ENCODE peak calls at places on chromosomes 16 and 17, in seven cellular contexts. S is lower lobe of right lung; M is GM23248; C is colonic mucosa; L is CD8-positive, alpha-beta memory T cell; F is body of pancreas; D is A673. N is an unnamed sample.
A peak's percentile ranks its signal among the peaks of the same experiment; 100 is the strongest.

GRCh38 chr17:72297326-72298115 is 176.7 kb downstream of the SOX9 start:
- DNase-seq in D (peak; percentile 62), M (peak; percentile 71), L (no peak), C (no peak), F (no peak), S (no peak), N (no peak)

GRCh38 chr17:19579867-19580565 is 46.4 kb downstream of the SLC47A1 start:
- DNase-seq in S (peak; percentile 49), M (peak; percentile 60), C (no peak), F (no peak), D (peak; percentile 19), L (no peak), N (no peak)

GRCh38 chr17:44916781-44917241 is 1.5 kb upstream of the GFAP start:
- DNase-seq in M (peak; percentile 71), L (no peak), D (no peak), F (peak; percentile 81), C (no peak), S (peak; percentile 50), N (no peak)

GRCh38 chr16:87229230-87230192 is 87.7 kb downstream of the C16orf95 start:
- DNase-seq in L (no peak), C (no peak), S (no peak), D (no peak), M (no peak), F (no peak), N (no peak)

GRCh38 chr17:34797724-34798123 is 163.5 kb downstream of the CCT6B start:
- DNase-seq in D (peak; percentile 27), S (no peak), L (no peak), M (peak; percentile 47), C (no peak), F (no peak), N (no peak)

GRCh38 chr17:18117974-18118632 is 9.5 kb downstream of the MYO15A start:
- DNase-seq in D (no peak), S (no peak), C (no peak), F (no peak), M (no peak), L (no peak), N (no peak)

GRCh38 chr17:35973333-35974260 is 7.7 kb downstream of the CCL16 start:
- DNase-seq in L (no peak), F (peak; percentile 31), C (peak; percentile 30), D (no peak), S (no peak), M (peak; percentile 36), N (no peak)

GRCh38 chr16:25063102-25063501 is 47.9 kb upstream of the ARHGAP17 start:
- DNase-seq in L (no peak), S (no peak), M (no peak), D (no peak), F (no peak), C (no peak), N (no peak)

GRCh38 chr17:4764612-4765011 is 7.1 kb upstream of the TM4SF5 start:
- DNase-seq in L (no peak), M (no peak), F (no peak), C (no peak), D (no peak), S (no peak), N (no peak)

DNA sequence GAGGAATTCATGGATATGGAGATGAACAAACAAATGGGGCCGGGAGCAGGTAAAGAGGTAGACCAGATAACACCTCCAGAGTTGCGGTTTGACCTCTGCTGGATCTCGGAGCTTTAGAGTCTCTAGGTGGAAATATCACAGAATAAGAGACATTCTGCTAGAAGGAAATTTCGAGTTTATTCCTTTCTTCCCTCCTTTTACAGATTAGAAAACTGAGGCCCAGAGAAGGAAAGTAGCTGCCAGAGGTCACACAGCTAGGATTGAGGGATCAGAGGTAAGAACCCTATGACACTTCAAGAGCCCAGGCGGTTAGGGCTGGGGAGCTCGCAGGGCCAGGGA is 7.7 kb upstream of the COL1A1 start:
- DNase-seq in F (no peak), M (no peak), L (no peak), D (no peak), C (no peak), S (no peak), N (no peak)
- H3K4me1 ChIP-seq in F (no peaks in the 10 kb centered on the region), M (peaks cover 83% of the 10 kb centered on the region), L (peaks cover 8% of the 10 kb centered on the region), D (peaks cover 23% of the 10 kb centered on the region), C (no peaks in the 10 kb centered on the region), S (peaks cover 33% of the 10 kb centered on the region), N (no peaks in the 10 kb centered on the region)

DNA sequence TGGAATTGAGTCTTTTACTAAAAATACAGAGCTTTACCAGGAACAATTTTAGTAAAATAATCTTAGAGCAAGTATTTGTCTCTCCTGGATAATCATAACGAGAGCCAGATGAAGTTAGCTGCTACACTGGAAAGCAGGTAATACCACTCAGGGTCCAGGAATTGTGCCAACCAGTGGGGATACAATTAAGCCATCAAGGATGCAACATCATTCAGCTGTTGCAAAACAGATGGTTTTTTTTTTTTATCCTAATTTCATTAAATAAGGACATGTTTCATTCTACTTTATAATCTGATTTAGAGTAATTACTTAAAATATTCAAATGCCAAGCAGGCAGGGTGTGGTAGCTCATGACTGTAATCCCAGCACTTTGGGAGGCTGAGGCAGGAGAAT is 10.2 kb downstream of the MMD start:
- DNase-seq in L (no peak), D (no peak), C (no peak), F (no peak), S (no peak), M (no peak), N (no peak)
- H3K36me3 ChIP-seq in L (peaks cover 21% of the 10 kb centered on the region), D (peaks cover 55% of the 10 kb centered on the region), C (peaks cover 12% of the 10 kb centered on the region), F (peaks cover 5% of the 10 kb centered on the region), S (peaks cover 62% of the 10 kb centered on the region), M (peaks cover 12% of the 10 kb centered on the region), N (no peaks in the 10 kb centered on the region)

DNA sequence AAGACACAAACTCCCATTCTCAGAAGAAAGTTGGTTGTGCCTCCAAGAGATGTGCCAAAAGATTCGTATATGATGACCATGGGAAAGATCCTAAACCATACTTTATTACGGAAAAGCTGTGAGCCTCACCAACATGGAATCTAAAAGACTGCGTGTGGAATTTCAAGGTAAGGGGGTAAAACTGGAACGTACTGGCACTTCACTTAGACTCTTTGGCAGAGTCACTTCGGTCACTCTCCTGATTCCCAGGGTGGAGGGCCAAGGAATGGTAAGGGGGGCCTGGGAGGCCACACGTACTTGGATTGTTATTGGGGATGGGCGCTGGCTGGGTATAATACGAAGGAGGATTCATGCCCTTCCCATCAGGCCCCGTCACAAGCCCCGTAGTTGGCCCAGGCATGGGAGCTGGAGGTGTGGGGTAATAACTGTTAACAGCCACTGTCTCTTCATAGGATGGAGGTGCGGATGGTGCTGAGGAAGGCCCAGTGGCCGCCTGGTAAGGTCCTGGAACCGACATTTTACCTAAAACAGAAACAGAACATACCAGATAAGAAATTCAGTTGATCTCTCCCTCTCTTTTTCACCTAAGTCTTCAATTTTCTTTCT is 30.4 kb downstream of the LITAF start:
- DNase-seq in S (no peak), C (no peak), M (no peak), D (no peak), F (no peak), L (no peak), N (no peak)
- H3K4me1 ChIP-seq in S (peaks cover 54% of the 10 kb centered on the region), C (no peaks in the 10 kb centered on the region), M (no peaks in the 10 kb centered on the region), D (no peaks in the 10 kb centered on the region), F (peaks cover 53% of the 10 kb centered on the region), L (peaks cover 64% of the 10 kb centered on the region), N (peaks cover 27% of the 10 kb centered on the region)

DNA sequence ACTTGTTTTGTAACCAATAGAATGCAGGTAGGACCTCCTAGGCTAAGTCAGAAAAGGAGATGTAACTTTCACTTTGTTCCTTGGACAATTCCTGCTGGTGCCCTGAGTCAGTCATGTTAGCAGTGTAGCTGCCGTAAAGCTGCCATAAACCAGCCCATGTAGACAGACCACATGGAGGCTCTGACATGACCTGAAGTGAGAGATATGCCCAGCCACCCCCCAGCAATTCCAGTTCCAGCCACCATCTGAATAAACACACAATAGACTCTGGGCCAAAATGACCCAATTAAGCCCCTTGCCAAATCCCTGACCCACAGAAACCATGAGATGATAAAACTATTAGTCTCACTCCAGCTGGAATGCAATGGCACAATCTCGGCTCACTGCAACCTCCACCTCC is 20.6 kb downstream of the SMURF2 start:
- DNase-seq in L (no peak), D (peak; percentile 24), F (peak; percentile 60), C (no peak), S (no peak), M (peak; percentile 94), N (no peak)
- H3K36me3 ChIP-seq in L (no peaks in the 10 kb centered on the region), D (no peaks in the 10 kb centered on the region), F (no peaks in the 10 kb centered on the region), C (no peaks in the 10 kb centered on the region), S (peaks cover 13% of the 10 kb centered on the region), M (peaks cover 28% of the 10 kb centered on the region), N (no peaks in the 10 kb centered on the region)

DNA sequence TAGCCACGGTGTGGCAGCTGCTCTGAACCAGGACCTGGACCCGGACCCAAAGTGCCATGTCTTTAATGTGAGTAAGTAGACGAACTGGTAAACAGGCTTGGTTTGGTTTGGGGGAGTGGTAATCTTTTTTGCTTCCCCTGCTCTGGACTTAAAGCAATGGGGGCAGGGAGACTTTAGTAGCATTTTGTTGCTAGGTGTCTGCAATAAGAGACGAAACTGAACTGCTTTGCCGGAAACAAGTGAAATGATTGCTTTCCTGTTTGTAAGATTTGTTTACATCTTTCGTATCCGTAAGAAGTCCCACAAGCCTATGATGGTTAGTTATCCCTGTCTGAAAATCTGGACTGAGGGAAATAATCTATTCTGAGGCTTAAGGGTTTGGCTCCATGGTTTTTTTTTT is 21.5 kb downstream of the PRCD start:
- DNase-seq in L (peak; percentile 70), S (no peak), F (no peak), M (peak; percentile 5), D (peak; percentile 72), C (no peak), N (no peak)
- H3K4me1 ChIP-seq in L (peaks cover 53% of the 10 kb centered on the region), S (peaks cover 60% of the 10 kb centered on the region), F (peaks cover 57% of the 10 kb centered on the region), M (peaks cover 45% of the 10 kb centered on the region), D (peaks cover 34% of the 10 kb centered on the region), C (peaks cover 6% of the 10 kb centered on the region), N (peaks cover 10% of the 10 kb centered on the region)

GRCh38 chr17:46044286-46044928 is 45.4 kb downstream of the STH start:
- DNase-seq in F (peak; percentile 92), M (peak; percentile 95), S (no peak), L (peak; percentile 32), C (peak; percentile 89), D (peak; percentile 81), N (peak; percentile 89)

GRCh38 chr17:46044989-46045388 is 45.9 kb downstream of the STH start:
- DNase-seq in D (no peak), C (no peak), M (no peak), S (no peak), F (no peak), L (no peak), N (no peak)

GRCh38 chr17:46045639-46046038 is 46.6 kb downstream of the STH start:
- DNase-seq in S (no peak), C (no peak), L (no peak), F (no peak), D (no peak), M (no peak), N (no peak)

GRCh38 chr17:46042248-46042647 is 43.2 kb downstream of the STH start:
- DNase-seq in C (no peak), M (no peak), F (peak; percentile 19), D (no peak), S (no peak), L (no peak), N (no peak)

GRCh38 chr17:46043606-46044005 is 44.6 kb downstream of the STH start:
- DNase-seq in F (no peak), L (no peak), D (no peak), S (no peak), C (no peak), M (no peak), N (no peak)
- H3K36me3 ChIP-seq in F (no peaks in the 10 kb centered on the region), L (peaks cover 27% of the 10 kb centered on the region), D (peaks cover 29% of the 10 kb centered on the region), S (peaks cover 74% of the 10 kb centered on the region), C (peaks cover 7% of the 10 kb centered on the region), M (peaks cover 43% of the 10 kb centered on the region), N (no peaks in the 10 kb centered on the region)